ENCODE peak calls at places on chromosomes 13 and 19, in nine cellular contexts. O, N, L, T, A, U, B, Q and S are unnamed samples.
A peak's percentile ranks its signal among the peaks of the same experiment; 100 is the strongest.

GRCh38 chr19:13817018-13817614 is 21.9 kb downstream of the ZSWIM4 start:
- DNase-seq in N (no peak), U (no peak), O (no peak), T (no peak), A (peak; percentile 87), B (no peak), L (no peak), Q (no peak), S (no peak)

GRCh38 chr13:56909896-56910600 is 230.7 kb upstream of the PRR20A start:
- DNase-seq in B (no peak), N (no peak), O (no peak), A (peak; percentile 2), Q (no peak), U (no peak), L (no peak), T (no peak), S (no peak)

GRCh38 chr13:25319781-25320180 is 18.4 kb downstream of the NUP58 start:
- DNase-seq in U (no peak), L (no peak), T (no peak), N (no peak), A (no peak), B (no peak), Q (no peak), O (no peak), S (no peak)

GRCh38 chr13:23583491-23583890 is 13.3 kb downstream of the TNFRSF19 start:
- DNase-seq in N (no peak), O (no peak), L (no peak), Q (no peak), A (no peak), T (no peak), B (no peak), U (no peak), S (no peak)

GRCh38 chr19:15829277-15829770 is 13.9 kb upstream of the OR10H1 start:
- DNase-seq in T (peak; percentile 71), A (no peak), N (no peak), O (no peak), Q (no peak), L (no peak), B (no peak), U (no peak), S (no peak)

GRCh38 chr19:38201731-38202130 is 22.3 kb downstream of the DPF1 start:
- DNase-seq in U (no peak), T (no peak), N (no peak), L (no peak), O (no peak), Q (no peak), A (no peak), B (no peak), S (no peak)

GRCh38 chr13:31835932-31836331 is 96.6 kb downstream of the RXFP2 start:
- DNase-seq in O (no peak), B (peak; percentile 68), U (peak; percentile 65), N (peak; percentile 5), L (no peak), Q (no peak), T (no peak), A (no peak), S (no peak)

GRCh38 chr13:99316657-99317244 is 9.6 kb upstream of the GPR183 start:
- DNase-seq in B (no peak), O (no peak), U (no peak), L (no peak), N (no peak), T (no peak), Q (no peak), A (no peak), S (peak; percentile 29)

GRCh38 chr13:62502606-62503005 is 1087.0 kb upstream of the PCDH20 start:
- DNase-seq in O (no peak), Q (no peak), B (no peak), N (no peak), U (no peak), T (no peak), A (no peak), L (no peak), S (no peak)

GRCh38 chr19:31262673-31263308 is 86.4 kb downstream of the TSHZ3 start:
- DNase-seq in L (no peak), A (no peak), N (no peak), O (no peak), Q (no peak), T (no peak), U (no peak), B (no peak), S (peak; percentile 19)

GRCh38 chr19:2511991-2512390 is 36.1 kb downstream of the GADD45B start:
- DNase-seq in T (no peak), L (no peak), O (no peak), U (no peak), A (no peak), Q (no peak), N (no peak), B (no peak), S (no peak)

GRCh38 chr19:37845932-37846331 is 60.5 kb downstream of the WDR87 start:
- DNase-seq in B (peak; percentile 3), T (no peak), A (no peak), O (no peak), U (peak; percentile 29), L (no peak), Q (no peak), N (no peak), S (no peak)

GRCh38 chr13:102569488-102569887 is 27.3 kb upstream of the TPP2 start:
- DNase-seq in A (no peak), T (no peak), Q (no peak), L (no peak), O (no peak), U (peak; percentile 9), B (peak; percentile 48), N (no peak), S (no peak)

GRCh38 chr19:4794971-4795370 is 3.4 kb downstream of the FEM1A start:
- DNase-seq in B (no peak), U (no peak), Q (no peak), T (no peak), N (no peak), L (no peak), O (no peak), A (no peak), S (no peak)

GRCh38 chr13:43663474-43664090 is 123.2 kb downstream of the ENOX1 start:
- DNase-seq in A (no peak), U (no peak), L (no peak), N (no peak), O (no peak), Q (no peak), T (no peak), B (peak; percentile 21), S (no peak)

GRCh38 chr19:53958168-53958571 is 4.6 kb upstream of the CACNG8 start:
- DNase-seq in N (no peak), T (no peak), L (no peak), O (no peak), A (no peak), U (no peak), B (no peak), Q (peak; percentile 11), S (no peak)

GRCh38 chr13:100392709-100393630 is 195.6 kb downstream of the GGACT start:
- DNase-seq in O (peak; percentile 98), L (peak; percentile 15), B (peak; percentile 99), T (peak; percentile 81), A (peak; percentile 52), U (peak; percentile 100), Q (no peak), N (peak; percentile 91), S (no peak)

GRCh38 chr19:1969176-1970002 is 28.4 kb downstream of the CSNK1G2 start:
- DNase-seq in U (no peak), L (no peak), B (no peak), A (no peak), O (no peak), Q (no peak), T (no peak), N (no peak), S (no peak)

GRCh38 chr13:40439928-40440327 is 226.5 kb downstream of the FOXO1 start:
- DNase-seq in T (no peak), L (no peak), A (no peak), B (no peak), N (no peak), Q (no peak), U (no peak), O (no peak), S (no peak)

GRCh38 chr19:50490991-50491472 is 14.4 kb upstream of the GARIN5A start:
- DNase-seq in U (no peak), A (no peak), T (no peak), O (no peak), N (no peak), L (no peak), B (no peak), Q (no peak), S (no peak)

GRCh38 chr13:32940601-32941000 is 75.6 kb upstream of the KL start:
- DNase-seq in N (no peak), B (peak; percentile 2), Q (no peak), O (no peak), A (peak; percentile 18), U (peak; percentile 64), T (no peak), L (no peak), S (no peak)

GRCh38 chr19:1283917-1284292 is 1.8 kb upstream of the EFNA2 start:
- DNase-seq in L (no peak), O (no peak), B (no peak), N (no peak), U (no peak), Q (no peak), A (no peak), T (no peak), S (no peak)

GRCh38 chr19:19661675-19662251 is 1.7 kb downstream of the ATP13A1 start:
- DNase-seq in B (no peak), A (peak; percentile 19), Q (no peak), L (no peak), T (no peak), N (peak; percentile 66), O (no peak), U (no peak), S (no peak)

GRCh38 chr19:9913237-9914000 is 22.9 kb downstream of the OLFM2 start:
- DNase-seq in T (peak; percentile 22), A (no peak), B (no peak), O (no peak), L (no peak), Q (no peak), U (no peak), N (no peak), S (no peak)

GRCh38 chr13:33251131-33251629 is 34.4 kb downstream of the STARD13 start:
- DNase-seq in B (peak; percentile 95), U (peak; percentile 94), L (no peak), O (peak; percentile 93), Q (no peak), N (no peak), T (peak; percentile 50), A (no peak), S (no peak)

GRCh38 chr13:80551650-80552497 is 210.9 kb upstream of the SPRY2 start:
- DNase-seq in A (no peak), T (no peak), B (no peak), U (no peak), O (no peak), N (no peak), L (no peak), Q (no peak), S (no peak)

GRCh38 chr13:48561461-48562224 is 28.8 kb upstream of the RCBTB2 start:
- DNase-seq in A (no peak), Q (no peak), L (no peak), B (no peak), O (no peak), T (no peak), U (no peak), N (no peak), S (no peak)

GRCh38 chr19:18160441-18160791 is 7.5 kb downstream of the PIK3R2 start:
- DNase-seq in U (no peak), N (no peak), Q (no peak), L (no peak), A (no peak), B (no peak), O (no peak), T (no peak), S (no peak)

GRCh38 chr19:36514012-36514612 is 14.0 kb downstream of the ZNF260 start:
- DNase-seq in N (no peak), U (no peak), O (no peak), T (no peak), B (no peak), Q (no peak), L (no peak), A (no peak), S (no peak)

GRCh38 chr13:33494596-33495214 is 209.2 kb upstream of the STARD13 start:
- DNase-seq in L (no peak), U (peak; percentile 95), O (peak; percentile 83), Q (no peak), B (peak; percentile 85), N (peak; percentile 40), A (no peak), T (peak; percentile 42), S (no peak)